ENCODE peak calls at places on chromosomes 2 and 18, in six cellular contexts. E, J, O, Z, R and L are unnamed samples.
A peak's percentile ranks its signal among the peaks of the same experiment; 100 is the strongest.

GRCh38 chr2:46171996-46172546 is 125.1 kb upstream of the EPAS1 start:
- DNase-seq in J (no peak), Z (no peak), R (no peak), E (no peak), O (no peak), L (no peak)

GRCh38 chr2:113111823-113112287 is 15.5 kb upstream of the IL1RN start:
- DNase-seq in R (no peak), Z (no peak), J (no peak), O (no peak), E (no peak), L (peak; percentile 86)

GRCh38 chr2:227388537-227389011 is 825 bp upstream of the SCYGR1 start:
- DNase-seq in R (no peak), J (no peak), Z (no peak), O (no peak), E (no peak), L (no peak)

GRCh38 chr2:158650646-158651357 is 144.3 kb upstream of the DAPL1 start:
- DNase-seq in R (no peak), Z (no peak), J (no peak), O (no peak), E (no peak), L (no peak)

GRCh38 chr2:26752636-26753035 is 11.4 kb upstream of the SLC35F6 start:
- DNase-seq in E (no peak), O (no peak), J (no peak), R (no peak), Z (no peak), L (no peak)

GRCh38 chr2:239778042-239778811 is 246.9 kb downstream of the NDUFA10 start:
- DNase-seq in R (peak; percentile 60), O (no peak), E (no peak), Z (no peak), J (no peak), L (no peak)

GRCh38 chr2:173669271-173669853 is 295.8 kb downstream of the SP3 start:
- DNase-seq in O (no peak), R (no peak), J (no peak), Z (no peak), E (no peak), L (no peak)

GRCh38 chr2:159186462-159186861 is 100.0 kb downstream of the WDSUB1 start:
- DNase-seq in Z (no peak), R (no peak), O (no peak), E (no peak), J (no peak), L (no peak)

GRCh38 chr2:156466739-156467405 is 30.7 kb downstream of the GPD2 start:
- DNase-seq in R (no peak), Z (no peak), J (no peak), E (no peak), O (no peak), L (no peak)

GRCh38 chr2:231041061-231041689 is 3.9 kb downstream of the C2orf72 start:
- DNase-seq in J (no peak), E (no peak), R (no peak), O (no peak), Z (no peak), L (no peak)

GRCh38 chr2:15895615-15896500 is 44.5 kb upstream of the MYCN start:
- DNase-seq in E (no peak), Z (no peak), R (no peak), O (peak; percentile 62), J (no peak), L (no peak)

GRCh38 chr2:151410485-151410833 is 757 bp downstream of the RIF1 start:
- DNase-seq in R (no peak), O (peak; percentile 57), J (no peak), E (no peak), Z (peak; percentile 26), L (no peak)

GRCh38 chr18:79378416-79379250 is 17.1 kb upstream of the NFATC1 start:
- DNase-seq in E (no peak), J (peak; percentile 83), O (peak; percentile 92), Z (peak; percentile 75), R (peak; percentile 89), L (no peak)

GRCh38 chr2:65675350-65675749 is 243.0 kb upstream of the SPRED2 start:
- DNase-seq in Z (no peak), O (no peak), E (no peak), R (no peak), J (no peak), L (no peak)

GRCh38 chr2:156189143-156189542 is 143.4 kb downstream of the NR4A2 start:
- DNase-seq in E (no peak), O (no peak), Z (no peak), J (no peak), R (no peak), L (no peak)

DNA sequence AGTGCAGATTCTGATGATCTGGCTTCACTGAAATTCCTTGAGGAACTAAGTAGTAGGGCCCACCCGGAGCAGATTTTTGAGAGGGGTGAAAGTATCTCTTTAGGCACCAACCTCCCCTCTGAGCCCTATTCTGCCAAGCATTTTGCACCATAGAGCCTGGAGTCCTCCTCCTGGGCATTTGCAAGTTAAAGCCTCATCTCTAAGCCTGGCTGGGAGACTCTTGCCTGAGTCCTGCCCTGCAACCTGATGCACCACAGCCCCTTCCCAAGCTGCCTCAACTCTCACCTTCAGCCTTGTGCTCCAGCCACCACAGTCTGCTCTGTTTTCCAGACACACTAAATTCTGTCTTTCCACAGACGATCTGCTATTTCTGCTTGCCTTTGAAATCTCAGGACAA is 79.6 kb upstream of the PKDCC start:
- DNase-seq in E (no peak), Z (no peak), O (no peak), J (no peak), R (no peak), L (no peak)
- H3K27ac ChIP-seq in E (peak overlapping the region; percentile 51), Z (no peak overlapping the region), O (no peak overlapping the region), J (peak overlapping the region; percentile 35), R (peak overlapping the region; percentile 70), L (peak overlapping the region; percentile 78)

GRCh38 chr2:172351586-172351985 is 75.8 kb upstream of the ITGA6 start:
- DNase-seq in O (no peak), Z (no peak), R (no peak), J (no peak), E (no peak), L (no peak)

GRCh38 chr2:172358784-172359556 is 68.4 kb upstream of the ITGA6 start:
- DNase-seq in E (no peak), J (no peak), R (no peak), Z (no peak), O (no peak), L (no peak)

GRCh38 chr2:172354347-172354746 is 73.0 kb upstream of the ITGA6 start:
- DNase-seq in O (no peak), Z (no peak), J (no peak), E (no peak), R (no peak), L (no peak)

GRCh38 chr2:172361360-172361759 is 66.0 kb upstream of the ITGA6 start:
- DNase-seq in O (no peak), J (no peak), Z (no peak), R (no peak), E (no peak), L (no peak)

GRCh38 chr2:172357442-172357841 is 69.9 kb upstream of the ITGA6 start:
- DNase-seq in J (peak; percentile 19), E (no peak), O (no peak), Z (no peak), R (no peak), L (no peak)
- H3K4me1 ChIP-seq in J (peaks cover 16% of the 10 kb centered on the region), E (no peaks in the 10 kb centered on the region), O (no peaks in the 10 kb centered on the region), Z (no peaks in the 10 kb centered on the region), R (peaks cover 6% of the 10 kb centered on the region), L (peaks cover 9% of the 10 kb centered on the region)

GRCh38 chr2:222751821-222752719 is 80.6 kb downstream of the MOGAT1 start:
- DNase-seq in E (no peak), R (no peak), O (peak; percentile 65), Z (no peak), J (no peak), L (no peak)
- H3K4me3 ChIP-seq in E (no peak overlapping the region), R (no peak overlapping the region), O (peak overlapping the region; percentile 10), Z (no peak overlapping the region), J (no peak overlapping the region), L (no peak overlapping the region)

GRCh38 chr18:48161911-48162698 is 231.6 kb upstream of the SMAD2 start:
- DNase-seq in J (no peak), R (no peak), E (no peak), Z (no peak), O (no peak), L (no peak)
- H3K27ac ChIP-seq in J (peak overlapping the region; percentile 31), R (peak overlapping the region; percentile 94), E (peak overlapping the region; percentile 95), Z (no peak overlapping the region), O (no peak overlapping the region), L (peak overlapping the region; percentile 94)

GRCh38 chr2:71468279-71469015 is 15.1 kb downstream of the DYSF start:
- DNase-seq in E (no peak), R (no peak), J (no peak), O (no peak), Z (no peak), L (no peak)
- H3K4me1 ChIP-seq in E (peaks cover 18% of the 10 kb centered on the region), R (peaks cover 22% of the 10 kb centered on the region), J (peaks cover 18% of the 10 kb centered on the region), O (peaks cover 7% of the 10 kb centered on the region), Z (no peaks in the 10 kb centered on the region), L (peaks cover 50% of the 10 kb centered on the region)

GRCh38 chr2:101305492-101306123 is 2.9 kb downstream of the RNF149 start:
- DNase-seq in Z (no peak), E (no peak), J (no peak), O (no peak), R (no peak), L (peak; percentile 75)
- H3K4me3 ChIP-seq in Z (peak overlapping the region; percentile 85), E (peak overlapping the region; percentile 73), J (peak overlapping the region; percentile 99), O (no peak overlapping the region), R (peak overlapping the region; percentile 89), L (peak overlapping the region; percentile 82)

GRCh38 chr18:55018602-55019001 is 59.3 kb upstream of the CCDC68 start:
- DNase-seq in O (no peak), Z (no peak), E (no peak), J (no peak), R (no peak), L (no peak)

GRCh38 chr18:55013086-55013485 is 53.8 kb upstream of the CCDC68 start:
- DNase-seq in J (no peak), E (no peak), O (no peak), Z (no peak), R (no peak), L (no peak)

GRCh38 chr18:55012041-55012440 is 52.8 kb upstream of the CCDC68 start:
- DNase-seq in Z (no peak), R (no peak), O (no peak), J (no peak), E (no peak), L (no peak)

GRCh38 chr18:55013685-55014084 is 54.4 kb upstream of the CCDC68 start:
- DNase-seq in Z (no peak), E (no peak), J (no peak), R (no peak), O (no peak), L (no peak)

GRCh38 chr18:55014095-55014494 is 54.8 kb upstream of the CCDC68 start:
- DNase-seq in R (no peak), Z (no peak), O (no peak), E (no peak), J (no peak), L (no peak)
- H3K27ac ChIP-seq in R (no peak overlapping the region), Z (no peak overlapping the region), O (no peak overlapping the region), E (no peak overlapping the region), J (no peak overlapping the region), L (no peak overlapping the region)

DNA sequence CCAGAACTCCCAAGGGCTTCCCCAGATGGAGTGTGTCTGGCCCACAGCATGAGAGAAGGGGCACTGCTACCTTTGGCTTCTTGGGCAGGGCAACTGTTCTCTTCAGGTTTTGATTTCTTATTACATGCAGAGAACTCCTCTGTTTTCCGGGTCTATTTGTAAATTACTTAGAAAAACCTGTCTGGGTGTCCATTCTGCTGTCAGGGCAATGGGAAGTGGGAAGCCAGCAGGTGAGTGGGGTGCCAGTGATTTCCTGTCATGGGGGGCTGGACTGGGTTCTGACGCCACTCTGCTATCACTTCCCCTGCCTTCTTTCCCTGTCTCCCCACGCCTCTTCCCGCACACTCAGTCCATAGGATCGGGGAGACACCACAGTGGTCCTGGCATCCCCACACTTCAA is 58.0 kb upstream of the LGALSL start:
- DNase-seq in E (no peak), Z (no peak), J (no peak), O (no peak), R (no peak), L (peak; percentile 29)
- H3K4me1 ChIP-seq in E (no peaks in the 10 kb centered on the region), Z (no peaks in the 10 kb centered on the region), J (no peaks in the 10 kb centered on the region), O (peaks cover 11% of the 10 kb centered on the region), R (peaks cover 18% of the 10 kb centered on the region), L (no peaks in the 10 kb centered on the region)